ENCODE peak calls at places on chromosomes 3 and 15, in eight cellular contexts. G, X, O, M, R, T, I and A are unnamed samples.

GRCh38 chr3:44080507-44080906 is 161.2 kb upstream of the TOPAZ1 start:
- DNase-seq in G (no peak), X (no peak), O (no peak), M (no peak), R (no peak), T (no peak), I (no peak), A (no peak)

GRCh38 chr15:55005679-55006078 is 191.1 kb downstream of the RSL24D1 start:
- DNase-seq in G (no peak), X (no peak), O (no peak), M (no peak), R (no peak), T (no peak), I (no peak), A (no peak)

GRCh38 chr3:120144267-120144666 is 50.0 kb upstream of the GSK3B start:
- DNase-seq in G (peak; percentile 40), X (no peak), O (no peak), M (peak; percentile 18), R (peak; percentile 19), T (no peak), I (no peak), A (no peak)

GRCh38 chr15:60682115-60682514 is 203.2 kb upstream of the ICE2 start:
- DNase-seq in G (no peak), X (no peak), O (no peak), M (no peak), R (no peak), T (no peak), I (no peak), A (no peak)

GRCh38 chr3:118501152-118501551 is 533.5 kb downstream of the IGSF11 start:
- DNase-seq in G (peak; percentile 94), X (no peak), O (peak; percentile 46), M (peak; percentile 43), R (peak; percentile 45), T (peak; percentile 29), I (no peak), A (peak; percentile 42)

GRCh38 chr15:79592126-79592525 is 160.0 kb downstream of the MINAR1 start:
- DNase-seq in G (no peak), X (no peak), O (no peak), M (no peak), R (no peak), T (no peak), I (no peak), A (no peak)

GRCh38 chr3:64088408-64089136 is 65.3 kb upstream of the PSMD6 start:
- DNase-seq in G (no peak), X (no peak), O (no peak), M (no peak), R (no peak), T (no peak), I (no peak), A (no peak)

GRCh38 chr15:48413304-48413703 is 82.1 kb downstream of the DUT start:
- DNase-seq in G (no peak), X (no peak), O (no peak), M (no peak), R (no peak), T (no peak), I (no peak), A (no peak)

GRCh38 chr15:70035719-70036077 is 62.0 kb downstream of the TLE3 start:
- DNase-seq in G (no peak), X (no peak), O (no peak), M (no peak), R (no peak), T (no peak), I (peak; percentile 49), A (no peak)

GRCh38 chr15:71790081-71790480 is 20.3 kb upstream of the NR2E3 start:
- DNase-seq in G (no peak), X (no peak), O (no peak), M (peak; percentile 69), R (no peak), T (no peak), I (no peak), A (no peak)

GRCh38 chr3:31968927-31969418 is 12.1 kb downstream of the OSBPL10 start:
- DNase-seq in G (no peak), X (no peak), O (no peak), M (peak; percentile 37), R (peak; percentile 73), T (no peak), I (no peak), A (no peak)

GRCh38 chr3:130963878-130964277 is 62.7 kb downstream of the ASTE1 start:
- DNase-seq in G (no peak), X (no peak), O (no peak), M (peak; percentile 13), R (peak; percentile 81), T (no peak), I (peak; percentile 51), A (no peak)

GRCh38 chr15:74209997-74210573 is 7.5 kb upstream of the STRA6 start:
- DNase-seq in G (no peak), X (no peak), O (no peak), M (peak; percentile 30), R (no peak), T (no peak), I (no peak), A (no peak)

GRCh38 chr3:171126478-171127214 is 100.1 kb upstream of the SLC2A2 start:
- DNase-seq in G (no peak), X (no peak), O (no peak), M (no peak), R (no peak), T (no peak), I (no peak), A (no peak)

GRCh38 chr3:17643691-17644090 is 98.7 kb downstream of the TBC1D5 start:
- DNase-seq in G (no peak), X (no peak), O (no peak), M (no peak), R (no peak), T (no peak), I (no peak), A (no peak)

GRCh38 chr3:197417451-197417850 is 119.0 kb upstream of the DLG1 start:
- DNase-seq in G (no peak), X (no peak), O (no peak), M (no peak), R (no peak), T (no peak), I (no peak), A (no peak)

GRCh38 chr3:9214185-9214584 is 35.3 kb downstream of the SRGAP3 start:
- DNase-seq in G (no peak), X (no peak), O (no peak), M (no peak), R (no peak), T (no peak), I (no peak), A (no peak)

GRCh38 chr3:66639794-66640356 is 139.1 kb upstream of the LRIG1 start:
- DNase-seq in G (no peak), X (no peak), O (no peak), M (no peak), R (no peak), T (no peak), I (peak; percentile 50), A (no peak)

GRCh38 chr3:157156844-157157635 is 2.9 kb downstream of the CCNL1 start:
- DNase-seq in G (no peak), X (no peak), O (no peak), M (peak; percentile 27), R (peak; percentile 66), T (no peak), I (no peak), A (no peak)

GRCh38 chr3:117750674-117751073 is 1041.1 kb downstream of the TUSC7 start:
- DNase-seq in G (no peak), X (no peak), O (no peak), M (no peak), R (peak; percentile 42), T (no peak), I (no peak), A (no peak)

GRCh38 chr3:174681784-174682183 is 177.3 kb upstream of the NAALADL2 start:
- DNase-seq in G (no peak), X (no peak), O (no peak), M (no peak), R (no peak), T (no peak), I (no peak), A (no peak)

GRCh38 chr3:136070953-136071949 is 105.7 kb downstream of the PPP2R3A start:
- DNase-seq in G (peak; percentile 45), X (no peak), O (peak; percentile 22), M (peak; percentile 5), R (no peak), T (no peak), I (no peak), A (no peak)
- TF ChIP-seq CTCF in G (no peak), X (peak; percentile 43), O (no peak), M (peak; percentile 25), R (no peak), T (no peak), I (no peak), A (no peak)

GRCh38 chr15:76168237-76168984 is 108.6 kb downstream of the TMEM266 start:
- DNase-seq in G (no peak), X (no peak), O (no peak), M (no peak), R (no peak), T (no peak), I (no peak), A (no peak)
- TF ChIP-seq CTCF in G (no peak), X (no peak), O (no peak), M (no peak), R (no peak), T (no peak), I (no peak), A (no peak)

GRCh38 chr15:39173426-39173825 is 407.5 kb upstream of the THBS1 start:
- DNase-seq in G (no peak), X (no peak), O (no peak), M (no peak), R (no peak), T (no peak), I (no peak), A (no peak)

GRCh38 chr15:39174332-39174731 is 406.5 kb upstream of the THBS1 start:
- DNase-seq in G (no peak), X (no peak), O (no peak), M (no peak), R (no peak), T (no peak), I (no peak), A (no peak)

GRCh38 chr15:39167114-39168058 is 413.5 kb upstream of the THBS1 start:
- DNase-seq in G (no peak), X (no peak), O (no peak), M (no peak), R (no peak), T (no peak), I (no peak), A (no peak)

GRCh38 chr15:39172380-39173281 is 408.2 kb upstream of the THBS1 start:
- DNase-seq in G (peak; percentile 25), X (peak; percentile 31), O (peak; percentile 15), M (peak; percentile 39), R (peak; percentile 12), T (no peak), I (no peak), A (no peak)

GRCh38 chr15:39171944-39172368 is 408.9 kb upstream of the THBS1 start:
- DNase-seq in G (peak; percentile 61), X (peak; percentile 31), O (peak; percentile 23), M (peak; percentile 85), R (peak; percentile 86), T (peak; percentile 59), I (peak; percentile 7), A (peak; percentile 74)
- TF ChIP-seq CTCF in G (peak; percentile 31), X (peak; percentile 52), O (peak; percentile 57), M (peak; percentile 70), R (peak; percentile 60), T (no peak), I (no peak), A (no peak)

DNA sequence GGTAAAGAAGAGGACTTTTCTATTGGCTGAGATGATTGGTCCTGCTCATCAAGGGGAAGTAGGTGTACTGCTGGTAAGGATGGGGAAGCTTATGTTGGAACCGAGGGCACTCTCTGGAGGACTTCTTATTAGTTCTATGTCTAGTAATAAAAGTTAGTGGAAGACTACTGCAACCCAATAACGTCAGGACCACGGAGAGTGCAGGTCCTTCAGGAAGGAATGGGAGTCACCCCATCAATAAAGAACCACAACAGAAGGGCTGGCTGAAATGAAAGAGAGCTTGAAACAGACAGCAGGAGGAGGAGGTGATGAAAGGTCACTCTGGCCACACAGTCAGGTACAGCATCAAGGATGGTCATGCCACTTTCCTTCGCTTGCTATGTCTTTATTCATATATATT is 68.8 kb upstream of the PRR23E start:
- DNase-seq in G (no peak), X (no peak), O (no peak), M (no peak), R (peak; percentile 54), T (no peak), I (no peak), A (no peak)
- TF ChIP-seq CTCF in G (no peak), X (no peak), O (no peak), M (no peak), R (peak; percentile 16), T (no peak), I (no peak), A (no peak)